ENCODE peak calls at places on chromosomes 2 and 18, in four cellular contexts. U is choroid plexus epithelial cell, K is fibroblast of lung, C is HEK293T. W is an unnamed sample.

GRCh38 chr2:201733544-201733943 is 35.1 kb upstream of the MPP4 start:
- DNase-seq in U (peak; percentile 5), K (peak; percentile 63), C (no peak), W (no peak)

GRCh38 chr2:100242416-100242815 is 79.9 kb downstream of the LONRF2 start:
- DNase-seq in U (peak; percentile 12), K (no peak), C (no peak), W (no peak)

GRCh38 chr2:3728104-3729054 is 25.0 kb downstream of the DCDC2C start:
- DNase-seq in U (peak; percentile 80), K (peak; percentile 19), C (peak; percentile 50), W (peak; percentile 21)

GRCh38 chr2:72145658-72146329 is 1.9 kb downstream of the CYP26B1 start:
- DNase-seq in U (no peak), K (no peak), C (no peak), W (no peak)

GRCh38 chr2:7707723-7708122 is 790.5 kb downstream of the RNF144A start:
- DNase-seq in U (no peak), K (peak; percentile 88), C (no peak), W (peak; percentile 78)

GRCh38 chr2:237495521-237496117 is 8.6 kb downstream of the MLPH start:
- DNase-seq in U (no peak), K (no peak), C (no peak), W (no peak)

GRCh38 chr2:184030245-184030644 is 568.1 kb upstream of the ZNF804A start:
- DNase-seq in U (no peak), K (no peak), C (no peak), W (no peak)

GRCh38 chr2:170235860-170236638 is 58.1 kb downstream of the MYO3B start:
- DNase-seq in U (peak; percentile 70), K (peak; percentile 45), C (peak; percentile 66), W (peak; percentile 42)

GRCh38 chr2:54644236-54644635 is 79.2 kb upstream of the EML6 start:
- DNase-seq in U (no peak), K (no peak), C (no peak), W (no peak)

GRCh38 chr18:77146249-77147080 is 13.9 kb upstream of the MBP start:
- DNase-seq in U (no peak), K (no peak), C (no peak), W (peak; percentile 64)

GRCh38 chr2:158502984-158503383 is 46.2 kb downstream of the PKP4 start:
- DNase-seq in U (peak; percentile 80), K (peak; percentile 93), C (no peak), W (peak; percentile 78)

GRCh38 chr2:218448934-218449333 is 30.0 kb downstream of the VIL1 start:
- DNase-seq in U (peak; percentile 20), K (peak; percentile 4), C (no peak), W (peak; percentile 22)

GRCh38 chr2:43333656-43334144 is 107.3 kb upstream of the ZFP36L2 start:
- DNase-seq in U (peak; percentile 82), K (peak; percentile 59), C (no peak), W (peak; percentile 51)

GRCh38 chr18:43887491-43887890 is 610.2 kb upstream of the SYT4 start:
- DNase-seq in U (no peak), K (no peak), C (no peak), W (no peak)

GRCh38 chr18:12271376-12272235 is 17.4 kb downstream of the CIDEA start:
- DNase-seq in U (peak; percentile 82), K (peak; percentile 73), C (peak; percentile 74), W (peak; percentile 65)

GRCh38 chr2:127621981-127622431 is 23.9 kb upstream of the GPR17 start:
- DNase-seq in U (no peak), K (no peak), C (no peak), W (no peak)

GRCh38 chr18:79011300-79011870 is 31.8 kb downstream of the SALL3 start:
- DNase-seq in U (no peak), K (no peak), C (no peak), W (no peak)

GRCh38 chr2:226622484-226622883 is 177.1 kb downstream of the IRS1 start:
- DNase-seq in U (peak; percentile 20), K (no peak), C (no peak), W (no peak)

GRCh38 chr2:165573534-165574461 is 104.3 kb downstream of the CSRNP3 start:
- DNase-seq in U (peak; percentile 33), K (peak; percentile 63), C (peak; percentile 72), W (peak; percentile 34)

GRCh38 chr18:79587298-79588125 is 92.1 kb upstream of the CTDP1 start:
- DNase-seq in U (no peak), K (no peak), C (no peak), W (no peak)

GRCh38 chr2:65387017-65387416 is 45.4 kb downstream of the SPRED2 start:
- DNase-seq in U (peak; percentile 46), K (no peak), C (no peak), W (no peak)

W was measured in amniotic epithelial cell.